ENCODE peak calls at places on chromosomes 2 and 18, in four cellular contexts. P is type B pancreatic cell, B is BE2C, I is T-helper 1 cell. W is an unnamed sample.

GRCh38 chr2:69969126-69969983 is 7.9 kb upstream of the ASPRV1 start:
- DNase-seq in P (no peak), B (no peak), I (no peak), W (no peak)

GRCh38 chr2:12759248-12759647 is 42.5 kb downstream of the TRIB2 start:
- DNase-seq in P (no peak), B (no peak), I (no peak), W (no peak)

GRCh38 chr2:143081616-143082015 is 47.6 kb upstream of the ARHGAP15 start:
- DNase-seq in P (no peak), B (no peak), I (no peak), W (no peak)

GRCh38 chr2:175964195-175964594 is 37.9 kb downstream of the LNPK start:
- DNase-seq in P (no peak), B (no peak), I (no peak), W (no peak)

GRCh38 chr18:21101172-21101571 is 10.4 kb downstream of the ROCK1 start:
- DNase-seq in P (no peak), B (no peak), I (no peak), W (no peak)

GRCh38 chr2:53670351-53670750 is 97.3 kb upstream of the CHAC2 start:
- DNase-seq in P (no peak), B (no peak), I (no peak), W (no peak)

GRCh38 chr2:240620149-240620731 is 5.0 kb upstream of the GPR35 start:
- DNase-seq in P (no peak), B (peak), I (peak), W (no peak)

GRCh38 chr2:185978634-185979405 is 240.2 kb downstream of the FSIP2 start:
- DNase-seq in P (no peak), B (peak), I (no peak), W (no peak)

GRCh38 chr2:235917506-235917905 is 250.7 kb downstream of the GBX2 start:
- DNase-seq in P (no peak), B (no peak), I (no peak), W (no peak)

GRCh38 chr2:240462704-240463273 is 27.3 kb downstream of the GPC1 start:
- DNase-seq in P (no peak), B (no peak), I (peak), W (no peak)

GRCh38 chr18:36153203-36153602 is 23.5 kb downstream of the ELP2 start:
- DNase-seq in P (no peak), B (no peak), I (no peak), W (no peak)

GRCh38 chr2:185185044-185185443 is 553.6 kb upstream of the FSIP2 start:
- DNase-seq in P (no peak), B (no peak), I (no peak), W (no peak)

GRCh38 chr2:39516347-39517101 is 79.4 kb upstream of the MAP4K3 start:
- DNase-seq in P (no peak), B (no peak), I (no peak), W (no peak)

GRCh38 chr2:168912466-168913170 is 11.5 kb downstream of the G6PC2 start:
- DNase-seq in P (no peak), B (peak), I (no peak), W (no peak)

GRCh38 chr18:55585586-55586521 is 2.1 kb downstream of the TCF4 start:
- DNase-seq in P (no peak), B (peak), I (no peak), W (no peak)

GRCh38 chr2:121626777-121627524 is 22.3 kb downstream of the CLASP1 start:
- DNase-seq in P (no peak), B (no peak), I (no peak), W (no peak)

GRCh38 chr2:15756882-15757819 is 165.5 kb downstream of the DDX1 start:
- DNase-seq in P (peak), B (no peak), I (no peak), W (no peak)

GRCh38 chr2:194382221-194382620 is 1274.8 kb upstream of the SLC39A10 start:
- DNase-seq in P (no peak), B (no peak), I (no peak), W (no peak)

GRCh38 chr2:3536682-3537632 is 17.6 kb upstream of the ADI1 start:
- DNase-seq in P (no peak), B (peak), I (no peak), W (peak)

GRCh38 chr18:361941-362913 is 94.4 kb upstream of the THOC1 start:
- DNase-seq in P (no peak), B (peak), I (no peak), W (peak)

GRCh38 chr2:63790491-63790890 is 51.2 kb upstream of the UGP2 start:
- DNase-seq in P (no peak), B (no peak), I (no peak), W (no peak)

GRCh38 chr2:204948364-204948763 is 403.1 kb downstream of the PARD3B start:
- DNase-seq in P (no peak), B (no peak), I (no peak), W (no peak)

GRCh38 chr18:62814114-62814759 is 98.9 kb downstream of the PHLPP1 start:
- DNase-seq in P (no peak), B (no peak), I (no peak), W (no peak)

GRCh38 chr18:44536041-44536440 is 144.6 kb upstream of the SETBP1 start:
- DNase-seq in P (no peak), B (no peak), I (no peak), W (no peak)

GRCh38 chr2:195026261-195026660 is 630.8 kb upstream of the SLC39A10 start:
- DNase-seq in P (no peak), B (no peak), I (no peak), W (no peak)

GRCh38 chr2:85445316-85446295 is 27.1 kb downstream of the SH2D6 start:
- DNase-seq in P (no peak), B (peak), I (no peak), W (no peak)

GRCh38 chr18:12254137-12254819 is at the start of gene CIDEA:
- DNase-seq in P (no peak), B (peak), I (no peak), W (no peak)

GRCh38 chr2:233121856-233122255 is 61.7 kb downstream of the INPP5D start:
- DNase-seq in P (no peak), B (no peak), I (no peak), W (no peak)

GRCh38 chr2:200349868-200350267 is 43.4 kb downstream of the SPATS2L start:
- DNase-seq in P (no peak), B (no peak), I (no peak), W (no peak)

GRCh38 chr2:23419171-23420090 is 34.5 kb downstream of the KLHL29 start:
- DNase-seq in P (peak), B (no peak), I (no peak), W (no peak)

GRCh38 chr18:9817286-9817685 is 68.5 kb upstream of the TXNDC2 start:
- DNase-seq in P (no peak), B (no peak), I (no peak), W (no peak)

GRCh38 chr2:214006601-214007000 is 404.3 kb upstream of the VWC2L start:
- DNase-seq in P (no peak), B (no peak), I (no peak), W (no peak)

GRCh38 chr18:3481696-3482210 is 31.8 kb downstream of the TGIF1 start:
- DNase-seq in P (no peak), B (peak), I (no peak), W (peak)

GRCh38 chr2:10610213-10610892 is 79.4 kb downstream of the NOL10 start:
- DNase-seq in P (no peak), B (no peak), I (no peak), W (no peak)

GRCh38 chr2:233972941-233973575 is 55.9 kb downstream of the TRPM8 start:
- DNase-seq in P (no peak), B (no peak), I (no peak), W (no peak)

W was measured in SW 1271.